ENCODE peak calls at places on chromosomes 12 and 14, in ten cellular contexts. A, M, R, Y, U, I, J, Z, K and Q are unnamed samples. For H3K4me1, the result is how much of the 10 kb centered on the place peaks cover.

GRCh38 chr14:103626150-103626850 is 2.7 kb upstream of the KLC1 start:
- DNase-seq in A (no peak), M (no peak), R (no peak), Y (no peak), U (no peak), I (no peak), J (no peak), Z (no peak), K (no peak), Q (no peak)

GRCh38 chr12:26135010-26135420 is 10.2 kb upstream of the BHLHE41 start:
- DNase-seq in A (no peak), M (no peak), R (peak), Y (no peak), U (no peak), I (no peak), J (no peak), Z (no peak), K (no peak), Q (no peak)

GRCh38 chr14:52918486-52918885 is 32.4 kb downstream of the FERMT2 start:
- DNase-seq in A (no peak), M (no peak), R (no peak), Y (no peak), U (no peak), I (no peak), J (no peak), Z (no peak), K (no peak), Q (peak)

GRCh38 chr12:125988545-125988944 is 923.3 kb downstream of the AACS start:
- DNase-seq in A (no peak), M (no peak), R (no peak), Y (no peak), U (no peak), I (no peak), J (no peak), Z (no peak), K (no peak), Q (no peak)

GRCh38 chr14:32576088-32576795 is 247.1 kb downstream of the AKAP6 start:
- DNase-seq in A (peak), M (peak), R (peak), Y (peak), U (peak), I (peak), J (no peak), Z (no peak), K (peak), Q (peak)

GRCh38 chr14:28653521-28653920 is 113.1 kb upstream of the FOXG1 start:
- DNase-seq in A (no peak), M (no peak), R (no peak), Y (no peak), U (no peak), I (no peak), J (no peak), Z (no peak), K (no peak), Q (no peak)

GRCh38 chr14:65101631-65102440 is 481 bp downstream of the MAX start:
- DNase-seq in A (no peak), M (peak), R (peak), Y (peak), U (peak), I (no peak), J (peak), Z (peak), K (peak), Q (no peak)

GRCh38 chr12:22527999-22528398 is 16.3 kb downstream of the C2CD5 start:
- DNase-seq in A (no peak), M (no peak), R (no peak), Y (no peak), U (no peak), I (no peak), J (no peak), Z (no peak), K (no peak), Q (no peak)

GRCh38 chr12:19998968-19999792 is 369.2 kb upstream of the PDE3A start:
- DNase-seq in A (no peak), M (no peak), R (no peak), Y (no peak), U (no peak), I (no peak), J (no peak), Z (no peak), K (no peak), Q (no peak)

GRCh38 chr14:94153750-94154350 is 20.3 kb upstream of the PPP4R4 start:
- DNase-seq in A (no peak), M (no peak), R (no peak), Y (no peak), U (no peak), I (no peak), J (no peak), Z (no peak), K (no peak), Q (no peak)

GRCh38 chr12:52387859-52388258 is 2.4 kb upstream of the KRT84 start:
- DNase-seq in A (no peak), M (no peak), R (no peak), Y (no peak), U (no peak), I (no peak), J (no peak), Z (no peak), K (no peak), Q (no peak)

GRCh38 chr14:101732128-101732527 is 29.4 kb upstream of the PPP2R5C start:
- DNase-seq in A (peak), M (no peak), R (no peak), Y (no peak), U (no peak), I (no peak), J (no peak), Z (no peak), K (no peak), Q (no peak)

GRCh38 chr14:99137001-99137700 is 134.8 kb downstream of the BCL11B start:
- DNase-seq in A (no peak), M (no peak), R (peak), Y (no peak), U (peak), I (no peak), J (no peak), Z (no peak), K (peak), Q (no peak)

GRCh38 chr12:91225316-91225715 is 42.7 kb upstream of the DCN start:
- DNase-seq in A (no peak), M (no peak), R (no peak), Y (no peak), U (no peak), I (no peak), J (no peak), Z (no peak), K (no peak), Q (no peak)

GRCh38 chr14:31781578-31781977 is 220.4 kb downstream of the NUBPL start:
- DNase-seq in A (no peak), M (peak), R (no peak), Y (no peak), U (no peak), I (no peak), J (no peak), Z (no peak), K (no peak), Q (no peak)

GRCh38 chr14:37862263-37862662 is 266.8 kb downstream of the TTC6 start:
- DNase-seq in A (no peak), M (no peak), R (no peak), Y (no peak), U (no peak), I (no peak), J (no peak), Z (no peak), K (no peak), Q (no peak)

GRCh38 chr12:40697566-40698257 is 5.5 kb downstream of the CNTN1 start:
- DNase-seq in A (no peak), M (no peak), R (no peak), Y (peak), U (no peak), I (no peak), J (no peak), Z (no peak), K (no peak), Q (no peak)

GRCh38 chr14:71498151-71498734 is 434.0 kb upstream of the RGS6 start:
- DNase-seq in A (no peak), M (no peak), R (no peak), Y (no peak), U (no peak), I (no peak), J (no peak), Z (no peak), K (no peak), Q (no peak)

GRCh38 chr12:9796346-9796745 is 30.9 kb upstream of the KLRF1 start:
- DNase-seq in A (no peak), M (no peak), R (no peak), Y (no peak), U (no peak), I (no peak), J (no peak), Z (no peak), K (no peak), Q (no peak)

GRCh38 chr14:59704054-59704453 is 127.4 kb upstream of the CCDC175 start:
- DNase-seq in A (no peak), M (no peak), R (no peak), Y (no peak), U (peak), I (no peak), J (no peak), Z (no peak), K (no peak), Q (no peak)

GRCh38 chr12:42372154-42372791 is 46.3 kb downstream of the PPHLN1 start:
- DNase-seq in A (peak), M (peak), R (no peak), Y (peak), U (no peak), I (no peak), J (no peak), Z (no peak), K (no peak), Q (peak)

DNA sequence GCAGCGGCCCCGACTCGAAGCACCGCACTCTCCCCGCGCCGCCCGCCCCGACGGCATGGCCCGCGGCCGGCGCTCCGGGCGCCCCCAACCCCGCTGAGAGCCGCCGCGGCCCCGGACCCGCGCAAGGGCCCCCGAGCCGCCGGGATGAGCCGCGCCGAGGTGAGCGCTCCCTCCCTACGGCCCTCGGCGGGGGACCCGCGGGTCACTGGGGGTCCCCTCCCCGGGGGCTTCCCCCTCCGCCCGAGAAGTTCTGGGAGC is 847 bp upstream of the SAMD4A start:
- DNase-seq in A (no peak), M (no peak), R (no peak), Y (no peak), U (no peak), I (no peak), J (no peak), Z (no peak), K (no peak), Q (no peak)
- H3K4me1 ChIP-seq in A (under half), M (under half), R (under half), Y (under half), U (under half), I (under half), J (under half), Z (under half), K (under half), Q (under half)

GRCh38 chr12:14959463-14959862 is 1.9 kb downstream of the ARHGDIB start:
- DNase-seq in A (no peak), M (no peak), R (no peak), Y (no peak), U (no peak), I (no peak), J (no peak), Z (no peak), K (no peak), Q (no peak)
- H3K4me1 ChIP-seq in A (under half), M (under half), R (under half), Y (under half), U (under half), I (under half), J (half or more), Z (half or more), K (under half), Q (under half)

DNA sequence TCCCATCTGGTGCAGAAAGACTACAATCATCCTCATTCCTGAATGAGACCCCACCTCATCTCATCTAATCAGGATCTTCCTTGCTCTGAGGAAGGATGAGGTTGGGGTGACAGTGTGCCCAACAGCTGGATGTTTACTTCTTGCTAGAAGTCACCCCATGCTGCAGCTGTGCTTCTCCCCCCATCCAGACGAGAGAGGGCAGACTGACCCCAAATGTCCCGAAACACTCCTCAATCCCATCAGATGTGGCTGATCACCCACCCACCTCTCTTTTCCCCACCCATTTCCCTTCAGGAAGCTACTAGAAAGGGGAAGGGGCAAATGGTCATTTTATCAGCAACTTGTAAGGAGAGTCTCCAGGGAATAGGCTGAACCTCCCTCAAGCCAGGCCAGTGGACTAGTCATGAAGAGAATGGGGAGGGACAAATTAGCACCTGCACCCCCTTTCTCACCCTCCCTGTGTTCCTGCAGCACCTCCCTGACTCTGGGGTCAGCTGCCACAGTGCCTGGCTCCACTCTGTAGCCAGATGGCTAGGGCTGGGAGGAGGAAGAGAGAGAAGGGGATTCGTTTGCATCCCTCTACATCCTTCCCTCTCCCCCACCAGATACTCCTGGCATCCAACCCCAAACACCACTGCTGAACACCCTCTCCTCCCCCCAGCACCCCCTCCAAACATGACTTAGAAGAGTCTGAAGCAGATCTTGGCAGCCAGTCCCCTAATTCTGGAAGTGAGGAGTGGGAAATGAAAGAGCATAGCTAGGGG is 2.8 kb upstream of the BAZ2A start:
- DNase-seq in A (no peak), M (no peak), R (no peak), Y (no peak), U (no peak), I (no peak), J (no peak), Z (no peak), K (no peak), Q (no peak)
- H3K4me1 ChIP-seq in A (half or more), M (under half), R (under half), Y (under half), U (half or more), I (half or more), J (half or more), Z (half or more), K (half or more), Q (half or more)

GRCh38 chr12:33942172-33942571 is 80.1 kb upstream of the ALG10 start:
- DNase-seq in A (no peak), M (peak), R (no peak), Y (no peak), U (no peak), I (no peak), J (no peak), Z (no peak), K (no peak), Q (no peak)
- H3K4me1 ChIP-seq in A (under half), M (under half), R (under half), Y (under half), U (under half), I (under half), J (under half), Z (under half), K (under half), Q (under half)

GRCh38 chr12:68641138-68641537 is 30.4 kb downstream of the RAP1B start:
- DNase-seq in A (no peak), M (no peak), R (no peak), Y (no peak), U (no peak), I (no peak), J (no peak), Z (no peak), K (no peak), Q (no peak)

GRCh38 chr12:68638721-68639395 is 28.2 kb downstream of the RAP1B start:
- DNase-seq in A (no peak), M (no peak), R (no peak), Y (no peak), U (no peak), I (no peak), J (no peak), Z (no peak), K (no peak), Q (no peak)

GRCh38 chr12:68636268-68636667 is 25.6 kb downstream of the RAP1B start:
- DNase-seq in A (no peak), M (no peak), R (no peak), Y (no peak), U (no peak), I (no peak), J (no peak), Z (no peak), K (no peak), Q (no peak)

GRCh38 chr12:68639396-68639767 is 28.7 kb downstream of the RAP1B start:
- DNase-seq in A (no peak), M (no peak), R (no peak), Y (no peak), U (no peak), I (no peak), J (no peak), Z (no peak), K (no peak), Q (no peak)

GRCh38 chr12:68638171-68638570 is 27.5 kb downstream of the RAP1B start:
- DNase-seq in A (no peak), M (no peak), R (no peak), Y (no peak), U (no peak), I (no peak), J (no peak), Z (no peak), K (no peak), Q (no peak)
- H3K4me1 ChIP-seq in A (under half), M (under half), R (under half), Y (under half), U (under half), I (half or more), J (half or more), Z (under half), K (under half), Q (half or more)

GRCh38 chr12:54941659-54942058 is 42.9 kb downstream of the TESPA1 start:
- DNase-seq in A (no peak), M (no peak), R (no peak), Y (no peak), U (no peak), I (no peak), J (no peak), Z (no peak), K (no peak), Q (no peak)
- H3K4me1 ChIP-seq in A (under half), M (under half), R (under half), Y (under half), U (under half), I (under half), J (under half), Z (under half), K (under half), Q (under half)

DNA sequence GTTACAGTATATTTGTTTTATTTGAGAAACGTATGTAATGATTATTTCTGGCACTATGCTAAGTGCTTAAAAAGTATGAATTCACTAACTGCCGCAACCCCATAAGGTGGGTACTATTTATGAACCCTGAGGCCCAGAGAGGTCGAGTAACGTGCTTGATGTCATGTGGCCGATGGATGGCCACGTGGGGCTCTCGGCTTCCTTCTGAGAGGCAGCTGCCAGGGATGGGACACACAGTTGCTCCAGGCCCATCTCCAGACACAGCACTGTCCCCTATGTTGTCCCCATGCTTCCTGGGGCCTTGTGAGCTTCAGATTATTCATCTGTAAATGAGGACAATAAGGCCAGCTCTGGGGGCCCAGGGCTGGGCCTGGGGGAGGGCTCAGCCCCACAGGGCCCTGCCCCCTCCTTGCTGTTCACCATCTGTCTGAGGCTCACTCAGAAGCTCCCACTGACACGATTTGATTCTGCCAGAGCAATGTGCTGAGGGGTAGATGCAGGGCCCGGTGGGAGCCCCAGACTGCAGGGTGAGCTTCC is 115.0 kb downstream of the CALM1 start:
- DNase-seq in A (no peak), M (no peak), R (no peak), Y (no peak), U (no peak), I (no peak), J (no peak), Z (no peak), K (no peak), Q (no peak)
- H3K4me1 ChIP-seq in A (under half), M (under half), R (under half), Y (under half), U (under half), I (under half), J (under half), Z (under half), K (half or more), Q (under half)

DNA sequence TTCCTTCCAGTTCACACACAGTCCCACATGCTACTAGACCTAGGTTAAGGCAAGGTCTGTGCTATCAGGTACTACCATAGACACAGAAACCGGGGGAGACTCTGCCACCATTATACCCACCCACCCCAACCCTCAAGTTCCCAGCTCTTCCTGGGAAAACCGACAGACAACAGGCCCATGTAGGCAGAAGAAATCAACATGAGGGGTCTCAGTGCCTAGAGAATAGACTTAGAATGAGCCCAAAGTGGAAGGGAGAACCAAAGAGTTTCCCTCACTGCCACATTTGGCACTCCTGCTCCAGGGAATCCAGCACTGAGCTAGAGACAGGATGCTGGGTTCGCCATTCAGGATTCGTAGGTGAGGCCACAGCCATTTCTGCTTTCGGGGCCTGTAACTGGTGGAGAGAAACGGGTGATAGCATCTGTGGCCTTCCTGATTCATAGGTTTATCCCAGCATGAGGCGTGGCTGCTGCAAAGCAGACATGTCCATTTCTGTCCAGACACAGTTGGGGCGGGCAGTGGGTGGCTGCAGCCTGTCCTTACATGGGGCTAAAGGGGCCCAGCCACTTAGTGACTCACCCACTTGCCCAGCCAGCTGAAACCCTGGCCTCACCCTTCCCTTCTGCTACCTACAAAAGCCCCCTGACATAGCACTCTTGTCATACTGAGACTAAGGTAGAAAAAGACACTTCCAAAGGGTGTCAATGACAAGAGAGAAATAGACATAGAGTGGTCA is 69.4 kb downstream of the IRF2BPL start:
- DNase-seq in A (peak), M (no peak), R (no peak), Y (peak), U (peak), I (no peak), J (peak), Z (no peak), K (no peak), Q (no peak)
- H3K4me1 ChIP-seq in A (half or more), M (half or more), R (under half), Y (half or more), U (half or more), I (under half), J (half or more), Z (half or more), K (under half), Q (half or more)

GRCh38 chr12:108854453-108855283 is 2.7 kb downstream of the SSH1 start:
- DNase-seq in A (peak), M (no peak), R (no peak), Y (no peak), U (peak), I (peak), J (peak), Z (no peak), K (no peak), Q (no peak)
- H3K4me1 ChIP-seq in A (half or more), M (under half), R (under half), Y (under half), U (under half), I (half or more), J (half or more), Z (under half), K (under half), Q (half or more)

GRCh38 chr12:95202691-95203476 is 14.4 kb downstream of the FGD6 start:
- DNase-seq in A (no peak), M (no peak), R (no peak), Y (no peak), U (no peak), I (no peak), J (no peak), Z (no peak), K (no peak), Q (no peak)
- H3K4me1 ChIP-seq in A (half or more), M (half or more), R (under half), Y (under half), U (under half), I (under half), J (half or more), Z (under half), K (under half), Q (half or more)